ENCODE peak calls at places on chromosomes 4 and X, in seven cellular contexts. One of them, this sample, is unnamed.

GRCh38 chrX:73876897-73877296 is 313.9 kb downstream of the CHIC1 start:
- DNase-seq in NCI-H526: no peak
- DNase-seq in NCI-H1092 treated with DMSO at 0.1 percent for 48 hours: no peak
- DNase-seq in GM20000: no peak
- DNase-seq in AG10803: no peak
- DNase-seq in cardiac muscle cell: no peak
- DNase-seq in WTC11: no peak
- DNase-seq in this sample: no peak

GRCh38 chr4:1500966-1501753 is 94.9 kb upstream of the NKX1-1 start:
- DNase-seq in NCI-H1092 treated with DMSO at 0.1 percent for 48 hours: no peak
- DNase-seq in GM20000: no peak
- DNase-seq in cardiac muscle cell: no peak
- DNase-seq in NCI-H526: no peak
- DNase-seq in AG10803: no peak
- DNase-seq in WTC11: no peak
- DNase-seq in this sample: no peak

GRCh38 chrX:18970465-18970864 is 13.4 kb downstream of the PHKA2 start:
- DNase-seq in WTC11: no peak
- DNase-seq in NCI-H1092 treated with DMSO at 0.1 percent for 48 hours: no peak
- DNase-seq in GM20000: no peak
- DNase-seq in cardiac muscle cell: no peak
- DNase-seq in NCI-H526: no peak
- DNase-seq in AG10803: no peak
- DNase-seq in this sample: no peak

GRCh38 chrX:30863969-30864368 is 25.1 kb downstream of the TAB3 start:
- DNase-seq in AG10803: no peak
- DNase-seq in NCI-H1092 treated with DMSO at 0.1 percent for 48 hours: no peak
- DNase-seq in GM20000: no peak
- DNase-seq in NCI-H526: no peak
- DNase-seq in cardiac muscle cell: no peak
- DNase-seq in WTC11: no peak
- DNase-seq in this sample: no peak

GRCh38 chr4:88018471-88018870 is 11.0 kb downstream of the PKD2 start:
- DNase-seq in NCI-H526: no peak
- DNase-seq in NCI-H1092 treated with DMSO at 0.1 percent for 48 hours: no peak
- DNase-seq in WTC11: no peak
- DNase-seq in AG10803: peak
- DNase-seq in cardiac muscle cell: peak
- DNase-seq in GM20000: no peak
- DNase-seq in this sample: no peak

GRCh38 chrX:125293792-125294780 is 25.6 kb upstream of the TEX13C start:
- DNase-seq in WTC11: no peak
- DNase-seq in AG10803: no peak
- DNase-seq in NCI-H1092 treated with DMSO at 0.1 percent for 48 hours: no peak
- DNase-seq in cardiac muscle cell: peak
- DNase-seq in GM20000: no peak
- DNase-seq in NCI-H526: no peak
- DNase-seq in this sample: no peak

GRCh38 chrX:142238536-142238935 is 33.4 kb upstream of the MAGEC2 start:
- DNase-seq in GM20000: no peak
- DNase-seq in NCI-H1092 treated with DMSO at 0.1 percent for 48 hours: no peak
- DNase-seq in WTC11: no peak
- DNase-seq in AG10803: no peak
- DNase-seq in cardiac muscle cell: no peak
- DNase-seq in NCI-H526: no peak
- DNase-seq in this sample: no peak

GRCh38 chr4:140861359-140862181 is 105.4 kb upstream of the TBC1D9 start:
- DNase-seq in GM20000: peak
- DNase-seq in WTC11: peak
- DNase-seq in NCI-H526: peak
- DNase-seq in cardiac muscle cell: peak
- DNase-seq in AG10803: peak
- DNase-seq in NCI-H1092 treated with DMSO at 0.1 percent for 48 hours: peak
- DNase-seq in this sample: peak

GRCh38 chr4:66688674-66689073 is 856.6 kb downstream of the CENPC start:
- DNase-seq in WTC11: no peak
- DNase-seq in GM20000: no peak
- DNase-seq in AG10803: peak
- DNase-seq in NCI-H1092 treated with DMSO at 0.1 percent for 48 hours: peak
- DNase-seq in cardiac muscle cell: peak
- DNase-seq in NCI-H526: peak
- DNase-seq in this sample: no peak

GRCh38 chrX:2714551-2714950 is 23.5 kb downstream of the CD99 start:
- DNase-seq in NCI-H526: no peak
- DNase-seq in NCI-H1092 treated with DMSO at 0.1 percent for 48 hours: no peak
- DNase-seq in cardiac muscle cell: no peak
- DNase-seq in AG10803: no peak
- DNase-seq in WTC11: no peak
- DNase-seq in GM20000: no peak
- DNase-seq in this sample: no peak

GRCh38 chrX:74171465-74171864 is 132.5 kb upstream of the ZCCHC13 start:
- DNase-seq in cardiac muscle cell: no peak
- DNase-seq in NCI-H526: no peak
- DNase-seq in NCI-H1092 treated with DMSO at 0.1 percent for 48 hours: no peak
- DNase-seq in AG10803: no peak
- DNase-seq in WTC11: no peak
- DNase-seq in GM20000: no peak
- DNase-seq in this sample: no peak

GRCh38 chrX:40127052-40127451 is 29.3 kb upstream of the BCOR start:
- DNase-seq in NCI-H526: no peak
- DNase-seq in WTC11: no peak
- DNase-seq in cardiac muscle cell: no peak
- DNase-seq in AG10803: no peak
- DNase-seq in GM20000: no peak
- DNase-seq in NCI-H1092 treated with DMSO at 0.1 percent for 48 hours: no peak
- DNase-seq in this sample: no peak

GRCh38 chrX:81866873-81867272 is 665.0 kb downstream of the SH3BGRL start:
- DNase-seq in WTC11: no peak
- DNase-seq in cardiac muscle cell: no peak
- DNase-seq in NCI-H526: no peak
- DNase-seq in GM20000: no peak
- DNase-seq in AG10803: no peak
- DNase-seq in NCI-H1092 treated with DMSO at 0.1 percent for 48 hours: no peak
- DNase-seq in this sample: no peak

GRCh38 chr4:11428701-11429571 is at the start of gene HS3ST1:
- DNase-seq in cardiac muscle cell: peak
- DNase-seq in AG10803: no peak
- DNase-seq in GM20000: peak
- DNase-seq in WTC11: peak
- DNase-seq in NCI-H1092 treated with DMSO at 0.1 percent for 48 hours: peak
- DNase-seq in NCI-H526: peak
- DNase-seq in this sample: peak

GRCh38 chr4:142719854-142720541 is 126.1 kb downstream of the INPP4B start:
- DNase-seq in WTC11: no peak
- DNase-seq in cardiac muscle cell: peak
- DNase-seq in NCI-H1092 treated with DMSO at 0.1 percent for 48 hours: no peak
- DNase-seq in AG10803: peak
- DNase-seq in NCI-H526: peak
- DNase-seq in GM20000: peak
- DNase-seq in this sample: no peak

GRCh38 chr4:97910005-97910404 is 233.3 kb downstream of the STPG2 start:
- DNase-seq in GM20000: no peak
- DNase-seq in WTC11: peak
- DNase-seq in cardiac muscle cell: no peak
- DNase-seq in AG10803: no peak
- DNase-seq in NCI-H1092 treated with DMSO at 0.1 percent for 48 hours: no peak
- DNase-seq in NCI-H526: peak
- DNase-seq in this sample: no peak

GRCh38 chr4:3176625-3177229 is 72.2 kb upstream of the MSANTD1 start:
- DNase-seq in GM20000: no peak
- DNase-seq in cardiac muscle cell: no peak
- DNase-seq in AG10803: no peak
- DNase-seq in NCI-H1092 treated with DMSO at 0.1 percent for 48 hours: peak
- DNase-seq in WTC11: no peak
- DNase-seq in NCI-H526: peak
- DNase-seq in this sample: no peak

GRCh38 chrX:134604701-134605271 is 53.5 kb downstream of the PLAC1 start:
- DNase-seq in WTC11: no peak
- DNase-seq in cardiac muscle cell: peak
- DNase-seq in NCI-H526: no peak
- DNase-seq in NCI-H1092 treated with DMSO at 0.1 percent for 48 hours: peak
- DNase-seq in GM20000: no peak
- DNase-seq in AG10803: peak
- DNase-seq in this sample: no peak

GRCh38 chrX:16862829-16863228 is 7.3 kb downstream of the RBBP7 start:
- DNase-seq in NCI-H526: no peak
- DNase-seq in WTC11: no peak
- DNase-seq in NCI-H1092 treated with DMSO at 0.1 percent for 48 hours: no peak
- DNase-seq in GM20000: no peak
- DNase-seq in AG10803: no peak
- DNase-seq in cardiac muscle cell: no peak
- DNase-seq in this sample: no peak

GRCh38 chr4:94827481-94828110 is 69.8 kb downstream of the BMPR1B start:
- DNase-seq in NCI-H526: no peak
- DNase-seq in AG10803: peak
- DNase-seq in WTC11: no peak
- DNase-seq in NCI-H1092 treated with DMSO at 0.1 percent for 48 hours: no peak
- DNase-seq in cardiac muscle cell: peak
- DNase-seq in GM20000: no peak
- DNase-seq in this sample: no peak

GRCh38 chr4:84058201-84058600 is 440.9 kb downstream of the NKX6-1 start:
- DNase-seq in NCI-H1092 treated with DMSO at 0.1 percent for 48 hours: no peak
- DNase-seq in WTC11: no peak
- DNase-seq in cardiac muscle cell: no peak
- DNase-seq in AG10803: no peak
- DNase-seq in GM20000: no peak
- DNase-seq in NCI-H526: no peak
- DNase-seq in this sample: no peak

GRCh38 chr4:144646523-144647094 is 653 bp downstream of the HHIP start:
- DNase-seq in GM20000: peak
- DNase-seq in cardiac muscle cell: peak
- DNase-seq in NCI-H1092 treated with DMSO at 0.1 percent for 48 hours: no peak
- DNase-seq in NCI-H526: peak
- DNase-seq in WTC11: peak
- DNase-seq in AG10803: no peak
- DNase-seq in this sample: no peak

GRCh38 chr4:39464886-39465501 is 6.1 kb downstream of the LIAS start:
- DNase-seq in NCI-H1092 treated with DMSO at 0.1 percent for 48 hours: no peak
- DNase-seq in GM20000: no peak
- DNase-seq in NCI-H526: peak
- DNase-seq in cardiac muscle cell: peak
- DNase-seq in AG10803: peak
- DNase-seq in WTC11: no peak
- DNase-seq in this sample: no peak